ENCODE peak calls at places on chromosomes 11 and 22, in four cellular contexts. G, H, F and X are unnamed samples.

GRCh38 chr11:80860632-80861031 is 1419.8 kb upstream of the TENM4 start:
- DNase-seq in G (no peak), H (no peak), F (no peak), X (no peak)

GRCh38 chr22:38469306-38469781 is 1.4 kb downstream of the KDELR3 start:
- DNase-seq in G (no peak), F (no peak), H (no peak), X (no peak)

GRCh38 chr22:32897400-32897799 is 95.9 kb downstream of the TIMP3 start:
- DNase-seq in H (no peak), F (no peak), G (peak; percentile 37), X (no peak)

GRCh38 chr22:44144046-44144569 is 36.6 kb upstream of the PARVG start:
- DNase-seq in G (no peak), H (no peak), F (no peak), X (no peak)

GRCh38 chr11:70351646-70352045 is 46.7 kb upstream of the CTTN start:
- DNase-seq in F (no peak), H (no peak), G (no peak), X (no peak)

GRCh38 chr11:130088909-130089668 is 19.4 kb downstream of the APLP2 start:
- DNase-seq in F (no peak), G (no peak), H (no peak), X (no peak)

GRCh38 chr11:128624269-128625170 is 37.2 kb upstream of the ETS1 start:
- DNase-seq in F (no peak), H (no peak), G (no peak), X (no peak)

GRCh38 chr11:76512851-76513653 is 68.2 kb downstream of the EMSY start:
- DNase-seq in G (no peak), F (no peak), H (no peak), X (no peak)

GRCh38 chr22:20408891-20409290 is 14.9 kb downstream of the ZNF74 start:
- DNase-seq in F (no peak), H (no peak), G (no peak), X (no peak)

GRCh38 chr22:49514211-49514610 is 313.5 kb downstream of the BRD1 start:
- DNase-seq in G (no peak), F (no peak), H (no peak), X (no peak)

GRCh38 chr11:5891216-5891800 is 1.7 kb upstream of the OR52E5 start:
- DNase-seq in H (peak; percentile 0), F (no peak), G (peak; percentile 20), X (no peak)

GRCh38 chr11:46338988-46339666 is 8.1 kb upstream of the DGKZ start:
- DNase-seq in H (no peak), F (no peak), G (no peak), X (no peak)

GRCh38 chr11:84289381-84289906 is 1003.3 kb upstream of the CCDC90B start:
- DNase-seq in H (peak; percentile 55), F (no peak), G (no peak), X (peak; percentile 6)

GRCh38 chr22:39185601-39186012 is 33.1 kb upstream of the CBX7 start:
- DNase-seq in H (no peak), F (no peak), G (no peak), X (no peak)

GRCh38 chr11:46001427-46002049 is 79.1 kb downstream of the LARGE2 start:
- DNase-seq in G (no peak), H (no peak), F (no peak), X (no peak)

GRCh38 chr11:69122642-69123431 is 32.9 kb upstream of the SMIM38 start:
- DNase-seq in H (no peak), G (peak; percentile 28), F (no peak), X (peak; percentile 60)

GRCh38 chr22:25628494-25628893 is 64.0 kb downstream of the GRK3 start:
- DNase-seq in H (no peak), G (no peak), F (no peak), X (no peak)

GRCh38 chr22:24247564-24248344 is 2.9 kb upstream of the GGT5 start:
- DNase-seq in F (no peak), H (no peak), G (peak; percentile 64), X (peak; percentile 90)

GRCh38 chr11:71996946-71997345 is 1.8 kb upstream of the IL18BP start:
- DNase-seq in F (peak; percentile 50), G (no peak), H (no peak), X (no peak)

GRCh38 chr11:29161216-29161615 is 855.6 kb downstream of the KCNA4 start:
- DNase-seq in H (no peak), G (no peak), F (no peak), X (no peak)

GRCh38 chr11:92340839-92341238 is 116.2 kb downstream of the FAT3 start:
- DNase-seq in F (no peak), H (no peak), G (peak; percentile 18), X (no peak)

GRCh38 chr22:30286813-30287625 is 2.3 kb downstream of the CASTOR1 start:
- DNase-seq in F (peak; percentile 69), H (no peak), G (peak; percentile 78), X (peak; percentile 80)

GRCh38 chr11:80388133-80388532 is 947.3 kb upstream of the TENM4 start:
- DNase-seq in H (no peak), G (no peak), F (no peak), X (no peak)

DNA sequence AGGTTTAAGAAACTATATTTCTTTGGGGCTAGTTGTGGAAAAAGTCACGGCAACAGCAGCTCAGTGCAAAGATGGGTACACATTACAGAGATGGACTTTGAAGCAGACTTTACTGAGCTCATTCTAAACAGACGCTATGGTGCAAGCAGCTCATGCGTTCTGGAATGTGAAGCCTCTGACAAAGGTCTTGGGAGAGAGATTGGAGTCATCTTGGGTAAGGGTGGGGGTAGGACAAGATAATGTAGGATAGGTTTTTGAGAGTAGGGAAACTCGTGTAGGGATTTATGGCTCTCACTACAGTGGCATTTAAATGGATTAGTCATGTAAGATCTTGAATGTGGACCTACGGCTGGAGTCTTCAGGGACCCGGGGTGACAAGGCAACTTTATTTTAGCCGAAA is 36.2 kb upstream of the CLMP start:
- DNase-seq in H (no peak), F (no peak), G (no peak), X (no peak)
- TF ChIP-seq SPI1 in H (no peak), F (no peak), G (no peak), X (no peak)

DNA sequence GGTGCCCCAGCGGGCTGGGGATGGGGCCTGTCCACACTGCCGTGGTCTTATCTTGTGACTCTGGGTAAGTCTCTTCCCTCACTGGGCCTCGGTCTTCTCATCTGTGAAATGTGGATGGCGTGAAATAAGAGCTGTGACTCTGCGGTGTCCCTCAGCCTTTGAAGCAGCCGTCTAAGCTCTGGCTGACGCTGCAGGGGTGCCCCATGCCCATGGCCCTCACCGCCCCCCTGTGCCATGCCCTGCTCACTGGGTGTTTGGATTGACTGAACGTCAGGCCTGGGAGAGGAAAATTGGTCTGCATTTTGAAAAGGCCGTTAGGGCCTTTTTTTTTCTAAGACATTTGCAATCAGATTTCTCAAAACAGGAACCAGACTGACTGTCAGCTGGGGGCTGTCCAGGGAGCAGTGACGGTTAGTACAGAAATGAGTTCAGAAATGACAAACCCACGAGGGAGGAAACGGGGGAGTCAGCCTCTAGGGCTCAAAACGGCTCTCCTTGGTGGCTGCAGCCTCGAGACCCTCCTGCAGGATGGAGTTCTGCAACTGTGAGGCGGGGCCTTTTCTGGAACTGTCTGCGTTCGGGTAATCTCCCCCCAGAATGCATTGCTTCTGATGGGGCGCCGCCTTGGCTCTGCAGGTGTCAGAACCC is 1.9 kb downstream of the GRK2 start:
- DNase-seq in H (peak; percentile 78), F (peak; percentile 77), G (no peak), X (peak; percentile 78)
- TF ChIP-seq SPI1 in H (peak; percentile 75), F (peak; percentile 81), G (peak; percentile 36), X (peak; percentile 77)

GRCh38 chr11:125183641-125184040 is 19.1 kb downstream of the PKNOX2 start:
- DNase-seq in H (no peak), G (no peak), F (no peak), X (no peak)

GRCh38 chr11:125190549-125190948 is 26.0 kb downstream of the PKNOX2 start:
- DNase-seq in G (no peak), F (no peak), H (no peak), X (no peak)

GRCh38 chr11:125192194-125192593 is 27.6 kb downstream of the PKNOX2 start:
- DNase-seq in F (no peak), H (no peak), G (no peak), X (no peak)

GRCh38 chr11:125192717-125193116 is 28.2 kb downstream of the PKNOX2 start:
- DNase-seq in G (no peak), H (no peak), F (no peak), X (no peak)

GRCh38 chr11:125188021-125188420 is 23.5 kb downstream of the PKNOX2 start:
- DNase-seq in H (no peak), G (no peak), F (no peak), X (no peak)
- TF ChIP-seq SPI1 in H (no peak), G (no peak), F (no peak), X (no peak)

GRCh38 chr11:34680918-34681554 is 60.1 kb downstream of the EHF start:
- DNase-seq in F (no peak), H (no peak), G (no peak), X (no peak)

GRCh38 chr11:34679681-34680080 is 58.8 kb downstream of the EHF start:
- DNase-seq in F (no peak), H (no peak), G (no peak), X (no peak)

GRCh38 chr11:34680206-34680605 is 59.3 kb downstream of the EHF start:
- DNase-seq in H (no peak), F (no peak), G (no peak), X (no peak)

GRCh38 chr11:34685864-34686263 is 65.0 kb downstream of the EHF start:
- DNase-seq in F (no peak), G (no peak), H (no peak), X (no peak)

GRCh38 chr11:34682822-34683221 is 61.9 kb downstream of the EHF start:
- DNase-seq in H (no peak), G (no peak), F (no peak), X (no peak)
- TF ChIP-seq SPI1 in H (no peak), G (no peak), F (no peak), X (no peak)